ENCODE peak calls at places on chromosomes 3 and 15, in six cellular contexts. One of them, this sample, is unnamed.
A peak's percentile ranks its signal among the peaks of the same experiment; 100 is the strongest.

GRCh38 chr15:89023311-89023961 is 64.8 kb upstream of the ABHD2 start:
- DNase-seq in astrocyte of the spinal cord: no peak
- DNase-seq in transverse colon: no peak
- DNase-seq in stomach: no peak
- DNase-seq in tibial nerve: no peak
- DNase-seq in foreskin fibroblast: no peak
- DNase-seq in this sample: no peak

GRCh38 chr3:24550588-24550987 is 55.9 kb upstream of the THRB start:
- DNase-seq in tibial nerve: no peak
- DNase-seq in stomach: no peak
- DNase-seq in astrocyte of the spinal cord: no peak
- DNase-seq in transverse colon: no peak
- DNase-seq in foreskin fibroblast: no peak
- DNase-seq in this sample: no peak

GRCh38 chr3:170966495-170966894 is 58.1 kb upstream of the EIF5A2 start:
- DNase-seq in stomach: no peak
- DNase-seq in tibial nerve: no peak
- DNase-seq in astrocyte of the spinal cord: no peak
- DNase-seq in foreskin fibroblast: no peak
- DNase-seq in transverse colon: no peak
- DNase-seq in this sample: peak; percentile 38

GRCh38 chr15:41683955-41684354 is 23.8 kb downstream of the MGA start:
- DNase-seq in astrocyte of the spinal cord: no peak
- DNase-seq in stomach: no peak
- DNase-seq in tibial nerve: no peak
- DNase-seq in transverse colon: no peak
- DNase-seq in foreskin fibroblast: no peak
- DNase-seq in this sample: no peak

GRCh38 chr3:128170866-128171516 is 17.7 kb downstream of the EEFSEC start:
- DNase-seq in transverse colon: peak; percentile 47
- DNase-seq in stomach: peak; percentile 34
- DNase-seq in astrocyte of the spinal cord: peak; percentile 77
- DNase-seq in foreskin fibroblast: peak; percentile 83
- DNase-seq in tibial nerve: no peak
- DNase-seq in this sample: peak; percentile 87

GRCh38 chr15:51108933-51109550 is 14.3 kb upstream of the TNFAIP8L3 start:
- DNase-seq in foreskin fibroblast: peak; percentile 92
- DNase-seq in tibial nerve: no peak
- DNase-seq in transverse colon: no peak
- DNase-seq in astrocyte of the spinal cord: peak; percentile 95
- DNase-seq in stomach: no peak
- DNase-seq in this sample: peak; percentile 97

GRCh38 chr3:38707730-38708129 is 58.2 kb upstream of the SCN5A start:
- DNase-seq in stomach: no peak
- DNase-seq in tibial nerve: no peak
- DNase-seq in astrocyte of the spinal cord: no peak
- DNase-seq in foreskin fibroblast: no peak
- DNase-seq in transverse colon: no peak
- DNase-seq in this sample: no peak

GRCh38 chr3:139654637-139655365 is 23.0 kb downstream of the NMNAT3 start:
- DNase-seq in astrocyte of the spinal cord: no peak
- DNase-seq in tibial nerve: no peak
- DNase-seq in stomach: no peak
- DNase-seq in transverse colon: no peak
- DNase-seq in foreskin fibroblast: no peak
- DNase-seq in this sample: no peak

GRCh38 chr3:194874783-194875182 is 189.1 kb downstream of the FAM43A start:
- DNase-seq in tibial nerve: no peak
- DNase-seq in foreskin fibroblast: no peak
- DNase-seq in stomach: no peak
- DNase-seq in transverse colon: no peak
- DNase-seq in astrocyte of the spinal cord: no peak
- DNase-seq in this sample: no peak

GRCh38 chr3:70021267-70021666 is 21.7 kb downstream of the SAMMSON start:
- DNase-seq in transverse colon: no peak
- DNase-seq in foreskin fibroblast: no peak
- DNase-seq in stomach: no peak
- DNase-seq in tibial nerve: no peak
- DNase-seq in astrocyte of the spinal cord: no peak
- DNase-seq in this sample: no peak

GRCh38 chr3:4688411-4688810 is 195.3 kb downstream of the ITPR1 start:
- DNase-seq in astrocyte of the spinal cord: no peak
- DNase-seq in foreskin fibroblast: no peak
- DNase-seq in tibial nerve: no peak
- DNase-seq in stomach: no peak
- DNase-seq in transverse colon: no peak
- DNase-seq in this sample: no peak

GRCh38 chr3:196991581-196992460 is 23.2 kb upstream of the PIGZ start:
- DNase-seq in astrocyte of the spinal cord: no peak
- DNase-seq in stomach: no peak
- DNase-seq in tibial nerve: no peak
- DNase-seq in foreskin fibroblast: no peak
- DNase-seq in transverse colon: no peak
- DNase-seq in this sample: no peak

GRCh38 chr15:100224206-100225185 is 117.3 kb downstream of the ADAMTS17 start:
- DNase-seq in transverse colon: no peak
- DNase-seq in tibial nerve: no peak
- DNase-seq in stomach: no peak
- DNase-seq in foreskin fibroblast: no peak
- DNase-seq in astrocyte of the spinal cord: peak; percentile 35
- DNase-seq in this sample: no peak

GRCh38 chr3:159620281-159620680 is 368.4 kb upstream of the IL12A start:
- DNase-seq in tibial nerve: no peak
- DNase-seq in astrocyte of the spinal cord: peak; percentile 28
- DNase-seq in transverse colon: no peak
- DNase-seq in stomach: no peak
- DNase-seq in foreskin fibroblast: peak; percentile 36
- DNase-seq in this sample: peak; percentile 15

GRCh38 chr3:124601189-124601588 is 129.1 kb upstream of the UMPS start:
- DNase-seq in foreskin fibroblast: no peak
- DNase-seq in astrocyte of the spinal cord: no peak
- DNase-seq in tibial nerve: no peak
- DNase-seq in stomach: no peak
- DNase-seq in transverse colon: no peak
- DNase-seq in this sample: no peak

GRCh38 chr3:168956087-168956486 is 707.4 kb downstream of the MECOM start:
- DNase-seq in astrocyte of the spinal cord: no peak
- DNase-seq in transverse colon: no peak
- DNase-seq in tibial nerve: no peak
- DNase-seq in foreskin fibroblast: no peak
- DNase-seq in stomach: no peak
- DNase-seq in this sample: no peak

GRCh38 chr3:111277226-111277625 is 205.6 kb downstream of the NECTIN3 start:
- DNase-seq in transverse colon: no peak
- DNase-seq in astrocyte of the spinal cord: peak; percentile 65
- DNase-seq in tibial nerve: no peak
- DNase-seq in stomach: no peak
- DNase-seq in foreskin fibroblast: peak; percentile 40
- DNase-seq in this sample: peak; percentile 66

GRCh38 chr3:11749486-11749885 is 97.2 kb downstream of the TAMM41 start:
- DNase-seq in transverse colon: no peak
- DNase-seq in astrocyte of the spinal cord: no peak
- DNase-seq in foreskin fibroblast: peak; percentile 83
- DNase-seq in stomach: no peak
- DNase-seq in tibial nerve: no peak
- DNase-seq in this sample: peak; percentile 49

GRCh38 chr15:70153948-70154439 is 56.3 kb upstream of the TLE3 start:
- DNase-seq in astrocyte of the spinal cord: no peak
- DNase-seq in transverse colon: no peak
- DNase-seq in stomach: no peak
- DNase-seq in foreskin fibroblast: no peak
- DNase-seq in tibial nerve: no peak
- DNase-seq in this sample: no peak

GRCh38 chr15:59570364-59570763 is 41.2 kb upstream of the GCNT3 start:
- DNase-seq in stomach: no peak
- DNase-seq in tibial nerve: no peak
- DNase-seq in transverse colon: peak; percentile 67
- DNase-seq in foreskin fibroblast: no peak
- DNase-seq in astrocyte of the spinal cord: no peak
- DNase-seq in this sample: no peak

GRCh38 chr3:176663819-176664218 is 533.5 kb downstream of the TBL1XR1 start:
- DNase-seq in tibial nerve: no peak
- DNase-seq in stomach: no peak
- DNase-seq in foreskin fibroblast: peak; percentile 44
- DNase-seq in astrocyte of the spinal cord: peak; percentile 68
- DNase-seq in transverse colon: no peak
- DNase-seq in this sample: peak; percentile 78

GRCh38 chr15:70762469-70763119 is 764 bp downstream of the UACA start:
- DNase-seq in tibial nerve: peak; percentile 29
- DNase-seq in astrocyte of the spinal cord: peak; percentile 60
- DNase-seq in stomach: peak; percentile 56
- DNase-seq in foreskin fibroblast: peak; percentile 58
- DNase-seq in transverse colon: peak; percentile 50
- DNase-seq in this sample: peak; percentile 82

GRCh38 chr15:98391568-98391967 is 256.8 kb upstream of the IGF1R start:
- DNase-seq in astrocyte of the spinal cord: no peak
- DNase-seq in transverse colon: no peak
- DNase-seq in stomach: no peak
- DNase-seq in tibial nerve: no peak
- DNase-seq in foreskin fibroblast: no peak
- DNase-seq in this sample: no peak

GRCh38 chr15:98395974-98396627 is 252.2 kb upstream of the IGF1R start:
- DNase-seq in foreskin fibroblast: no peak
- DNase-seq in astrocyte of the spinal cord: no peak
- DNase-seq in stomach: no peak
- DNase-seq in transverse colon: no peak
- DNase-seq in tibial nerve: no peak
- DNase-seq in this sample: no peak

GRCh38 chr15:98394546-98394945 is 253.8 kb upstream of the IGF1R start:
- DNase-seq in stomach: no peak
- DNase-seq in tibial nerve: no peak
- DNase-seq in foreskin fibroblast: no peak
- DNase-seq in astrocyte of the spinal cord: no peak
- DNase-seq in transverse colon: no peak
- DNase-seq in this sample: no peak

GRCh38 chr15:98386594-98386993 is 261.7 kb upstream of the IGF1R start:
- DNase-seq in foreskin fibroblast: no peak
- DNase-seq in transverse colon: no peak
- DNase-seq in astrocyte of the spinal cord: no peak
- DNase-seq in stomach: no peak
- DNase-seq in tibial nerve: no peak
- DNase-seq in this sample: no peak

DNA sequence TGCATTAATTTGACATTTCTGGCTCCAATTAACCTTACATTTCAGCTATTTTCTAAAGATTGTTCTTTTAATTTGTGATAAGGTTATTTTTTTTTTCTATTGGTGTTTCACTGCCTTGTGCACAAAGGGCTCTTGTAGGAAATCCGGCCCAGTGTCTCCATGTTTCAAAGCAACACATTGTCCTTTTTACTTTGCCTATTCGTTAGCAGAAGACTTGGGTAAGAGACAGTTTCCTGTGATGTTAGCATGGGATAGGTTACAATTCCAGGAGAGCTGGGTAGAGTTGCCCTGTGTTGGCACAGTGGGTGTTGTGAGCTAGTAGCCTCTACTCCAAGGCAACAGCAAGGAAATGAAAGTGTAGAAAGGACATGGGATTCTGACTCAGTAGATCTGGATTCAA is 257.2 kb upstream of the IGF1R start:
- DNase-seq in stomach: no peak
- DNase-seq in foreskin fibroblast: no peak
- DNase-seq in transverse colon: no peak
- DNase-seq in astrocyte of the spinal cord: no peak
- DNase-seq in tibial nerve: no peak
- DNase-seq in this sample: no peak
- TF ChIP-seq CTCF in stomach: no peak
- TF ChIP-seq CTCF in foreskin fibroblast: no peak
- TF ChIP-seq CTCF in transverse colon: no peak
- TF ChIP-seq CTCF in astrocyte of the spinal cord: no peak
- TF ChIP-seq CTCF in tibial nerve: no peak
- TF ChIP-seq CTCF in this sample: no peak

DNA sequence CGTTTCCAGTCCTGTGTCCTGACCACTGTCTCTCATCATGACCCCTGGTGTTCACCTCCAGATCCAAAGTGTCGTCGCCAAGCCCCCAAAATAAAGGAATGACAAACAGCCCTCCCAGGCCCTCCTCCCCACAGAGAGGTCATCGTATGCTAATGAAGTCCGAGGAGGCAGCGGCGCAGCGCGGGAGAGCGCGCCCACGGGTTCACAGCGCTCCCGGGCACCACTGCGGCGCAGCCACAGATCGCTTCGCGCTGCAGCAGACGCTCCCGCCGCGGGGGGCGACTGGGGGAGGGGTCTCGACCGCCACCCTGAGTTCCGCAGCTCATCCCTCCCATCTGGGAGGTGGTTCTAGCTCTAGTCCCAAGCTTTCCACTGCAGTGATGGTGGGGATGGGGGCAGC is 1.3 kb downstream of the DGKG start:
- DNase-seq in tibial nerve: no peak
- DNase-seq in foreskin fibroblast: no peak
- DNase-seq in astrocyte of the spinal cord: no peak
- DNase-seq in transverse colon: no peak
- DNase-seq in stomach: no peak
- DNase-seq in this sample: no peak
- H3K4me3 ChIP-seq in tibial nerve: peak overlapping the region; percentile 46
- H3K4me3 ChIP-seq in foreskin fibroblast: no peak overlapping the region
- H3K4me3 ChIP-seq in astrocyte of the spinal cord: no peak overlapping the region
- H3K4me3 ChIP-seq in transverse colon: peak overlapping the region; percentile 39
- H3K4me3 ChIP-seq in stomach: peak overlapping the region; percentile 55
- H3K4me3 ChIP-seq in this sample: no peak overlapping the region

DNA sequence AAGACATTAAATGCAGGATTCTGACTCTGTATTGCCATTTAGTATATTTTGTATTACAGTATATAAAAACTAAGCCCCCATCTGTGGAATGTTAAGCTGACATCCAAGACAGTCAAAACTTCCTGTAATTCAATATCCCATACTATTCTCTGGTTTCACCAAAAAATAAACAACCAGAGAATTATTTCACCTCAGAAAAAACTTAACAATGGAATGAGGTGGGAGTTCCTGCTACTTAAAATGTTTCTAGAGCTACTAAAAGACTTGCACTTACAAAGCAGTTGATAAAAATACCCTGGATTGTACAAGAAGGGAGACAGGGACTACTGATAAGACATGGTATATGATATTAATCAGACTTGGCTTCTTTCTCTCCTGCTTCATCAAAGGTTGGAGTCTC is 8.3 kb downstream of the ARL13B start:
- DNase-seq in stomach: no peak
- DNase-seq in transverse colon: no peak
- DNase-seq in tibial nerve: no peak
- DNase-seq in foreskin fibroblast: no peak
- DNase-seq in astrocyte of the spinal cord: peak; percentile 30
- DNase-seq in this sample: peak; percentile 35
- TF ChIP-seq CTCF in stomach: no peak
- TF ChIP-seq CTCF in transverse colon: no peak
- TF ChIP-seq CTCF in tibial nerve: no peak
- TF ChIP-seq CTCF in foreskin fibroblast: no peak
- TF ChIP-seq CTCF in astrocyte of the spinal cord: no peak
- TF ChIP-seq CTCF in this sample: no peak

DNA sequence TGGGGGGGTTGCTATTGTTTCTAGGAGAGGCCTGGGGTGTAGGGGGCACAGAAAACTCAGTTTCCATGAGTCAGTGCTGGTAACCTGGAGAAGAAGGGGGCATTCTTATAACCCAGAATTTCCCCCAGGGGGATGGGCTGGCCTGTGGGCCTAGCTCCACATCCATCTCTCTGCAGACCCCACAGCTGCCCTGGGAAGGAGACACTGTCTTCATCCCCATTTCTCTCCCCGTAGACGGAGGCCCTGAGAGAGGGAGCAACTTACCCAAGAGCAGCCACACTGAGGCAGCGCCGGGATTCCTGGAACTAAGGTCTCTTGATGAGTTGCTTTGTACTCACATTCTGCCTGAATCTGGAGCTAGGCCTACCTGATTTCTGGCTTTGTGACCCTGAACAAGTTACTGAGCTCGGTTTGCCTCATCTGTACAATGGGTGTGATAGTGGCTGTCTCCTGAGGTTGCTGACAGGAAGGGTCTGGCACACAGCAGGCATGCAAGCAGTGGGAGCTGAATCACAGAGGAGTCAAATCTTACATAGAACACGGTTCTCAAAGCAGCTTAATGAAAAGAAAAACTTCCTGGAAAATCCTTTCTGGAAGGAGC is 55.0 kb upstream of the LCTL start:
- DNase-seq in foreskin fibroblast: no peak
- DNase-seq in astrocyte of the spinal cord: no peak
- DNase-seq in tibial nerve: no peak
- DNase-seq in stomach: no peak
- DNase-seq in transverse colon: no peak
- DNase-seq in this sample: peak; percentile 22
- H3K4me3 ChIP-seq in foreskin fibroblast: no peak overlapping the region
- H3K4me3 ChIP-seq in astrocyte of the spinal cord: no peak overlapping the region
- H3K4me3 ChIP-seq in tibial nerve: no peak overlapping the region
- H3K4me3 ChIP-seq in stomach: no peak overlapping the region
- H3K4me3 ChIP-seq in transverse colon: no peak overlapping the region
- H3K4me3 ChIP-seq in this sample: no peak overlapping the region